ENCODE peak calls at places on chromosomes 6 and 20, in seven cellular contexts. I is AG09319; B is HCT116; O is Kasumi-1; X is NCI-H345; S is GM13976; F is activated gamma-delta T cell treated with anti-CD3 and anti-CD28 coated beads, Interleukin-2, amount 50 U/mL, for 16 hours. Y is an unnamed sample.
A peak's percentile ranks its signal among the peaks of the same experiment; 100 is the strongest.

GRCh38 chr6:124924333-124924759 is 37.9 kb upstream of the RNF217 start:
- DNase-seq in I (no peak), B (no peak), O (no peak), X (no peak), S (no peak), F (no peak), Y (no peak)

GRCh38 chr20:61297981-61298380 is 45.9 kb downstream of the CDH4 start:
- DNase-seq in I (no peak), B (no peak), O (no peak), X (no peak), S (no peak), F (no peak), Y (no peak)

GRCh38 chr6:169961772-169962561 is 210.5 kb downstream of the ERMARD start:
- DNase-seq in I (no peak), B (no peak), O (no peak), X (no peak), S (no peak), F (no peak), Y (peak; percentile 13)

GRCh38 chr6:75206338-75207210 is 721 bp upstream of the COL12A1 start:
- DNase-seq in I (no peak), B (no peak), O (no peak), X (no peak), S (peak; percentile 37), F (no peak), Y (peak; percentile 5)

GRCh38 chr6:24274441-24275083 is 83.3 kb downstream of the DCDC2 start:
- DNase-seq in I (no peak), B (no peak), O (peak; percentile 9), X (peak; percentile 10), S (no peak), F (no peak), Y (no peak)

GRCh38 chr6:117326396-117326795 is 61.0 kb downstream of the VGLL2 start:
- DNase-seq in I (no peak), B (no peak), O (no peak), X (no peak), S (no peak), F (no peak), Y (no peak)

GRCh38 chr6:135344526-135344925 is 153.0 kb downstream of the AHI1 start:
- DNase-seq in I (no peak), B (no peak), O (no peak), X (no peak), S (no peak), F (no peak), Y (no peak)

GRCh38 chr20:58483470-58483869 is 31.7 kb downstream of the APCDD1L start:
- DNase-seq in I (no peak), B (no peak), O (no peak), X (no peak), S (no peak), F (no peak), Y (no peak)

GRCh38 chr6:34600101-34600500 is 44.0 kb upstream of the SPDEF start:
- DNase-seq in I (no peak), B (no peak), O (no peak), X (no peak), S (no peak), F (no peak), Y (no peak)

GRCh38 chr6:148426317-148426977 is 83.8 kb downstream of the SASH1 start:
- DNase-seq in I (no peak), B (no peak), O (no peak), X (no peak), S (no peak), F (no peak), Y (no peak)

GRCh38 chr6:52186075-52186474 is at the start of gene IL17A:
- DNase-seq in I (no peak), B (no peak), O (no peak), X (no peak), S (no peak), F (no peak), Y (no peak)

GRCh38 chr6:92495246-92495645 is 924.1 kb downstream of the EPHA7 start:
- DNase-seq in I (no peak), B (no peak), O (no peak), X (no peak), S (no peak), F (no peak), Y (no peak)

GRCh38 chr20:23925789-23926525 is 46.4 kb upstream of the CST5 start:
- DNase-seq in I (no peak), B (no peak), O (no peak), X (no peak), S (no peak), F (no peak), Y (no peak)

GRCh38 chr6:4788482-4788881 is 12.3 kb downstream of the CDYL start:
- DNase-seq in I (no peak), B (no peak), O (no peak), X (no peak), S (no peak), F (no peak), Y (no peak)

GRCh38 chr6:122696079-122696478 is 83.4 kb upstream of the FABP7 start:
- DNase-seq in I (no peak), B (peak; percentile 77), O (no peak), X (no peak), S (no peak), F (no peak), Y (no peak)

GRCh38 chr6:72937160-72937559 is 288.1 kb downstream of the KHDC1L start:
- DNase-seq in I (no peak), B (no peak), O (no peak), X (no peak), S (no peak), F (no peak), Y (no peak)

GRCh38 chr6:83867527-83868161 is 8.2 kb downstream of the CYB5R4 start:
- DNase-seq in I (peak; percentile 88), B (peak; percentile 21), O (peak; percentile 6), X (no peak), S (no peak), F (no peak), Y (no peak)

GRCh38 chr6:116522896-116523295 is 11.5 kb downstream of the CALHM5 start:
- DNase-seq in I (no peak), B (no peak), O (no peak), X (no peak), S (no peak), F (no peak), Y (no peak)

GRCh38 chr20:31595654-31596411 is 9.3 kb upstream of the ID1 start:
- DNase-seq in I (peak; percentile 95), B (peak; percentile 57), O (no peak), X (no peak), S (no peak), F (no peak), Y (no peak)

GRCh38 chr6:39428152-39428551 is 105.7 kb upstream of the KCNK16 start:
- DNase-seq in I (no peak), B (no peak), O (no peak), X (no peak), S (no peak), F (no peak), Y (no peak)

GRCh38 chr6:11645016-11645415 is 107.5 kb downstream of the TMEM170B start:
- DNase-seq in I (no peak), B (no peak), O (no peak), X (no peak), S (no peak), F (no peak), Y (no peak)

GRCh38 chr20:54726687-54727086 is 251.3 kb downstream of the DOK5 start:
- DNase-seq in I (no peak), B (no peak), O (no peak), X (no peak), S (no peak), F (no peak), Y (no peak)

GRCh38 chr20:50037575-50037974 is 54.8 kb downstream of the SNAI1 start:
- DNase-seq in I (no peak), B (no peak), O (no peak), X (no peak), S (no peak), F (no peak), Y (no peak)

GRCh38 chr6:49513153-49513989 is 13.6 kb downstream of the GLYATL3 start:
- DNase-seq in I (no peak), B (no peak), O (no peak), X (no peak), S (no peak), F (no peak), Y (no peak)

GRCh38 chr6:2215342-2215741 is 30.1 kb downstream of the GMDS start:
- DNase-seq in I (no peak), B (no peak), O (no peak), X (no peak), S (no peak), F (no peak), Y (no peak)

GRCh38 chr6:152669894-152670293 is 27.8 kb upstream of the MYCT1 start:
- DNase-seq in I (peak; percentile 8), B (peak; percentile 33), O (peak; percentile 51), X (no peak), S (peak; percentile 16), F (no peak), Y (no peak)

GRCh38 chr6:5684320-5684719 is 322.4 kb downstream of the NRN1 start:
- DNase-seq in I (no peak), B (no peak), O (no peak), X (peak; percentile 10), S (no peak), F (no peak), Y (no peak)

GRCh38 chr6:144776031-144776819 is 491.1 kb downstream of the UTRN start:
- DNase-seq in I (no peak), B (no peak), O (no peak), X (no peak), S (no peak), F (no peak), Y (no peak)

GRCh38 chr20:44470327-44470726 is 5.3 kb upstream of the TTPAL start:
- DNase-seq in I (no peak), B (no peak), O (no peak), X (no peak), S (no peak), F (no peak), Y (no peak)

GRCh38 chr6:123316733-123317323 is 319.9 kb downstream of the TRDN start:
- DNase-seq in I (no peak), B (no peak), O (peak; percentile 8), X (peak; percentile 43), S (peak; percentile 1), F (no peak), Y (no peak)

GRCh38 chr6:148392611-148393160 is 50.0 kb downstream of the SASH1 start:
- DNase-seq in I (no peak), B (no peak), O (no peak), X (no peak), S (no peak), F (no peak), Y (no peak)

GRCh38 chr6:50840112-50840813 is 21.6 kb downstream of the TFAP2B start:
- DNase-seq in I (no peak), B (no peak), O (no peak), X (no peak), S (no peak), F (no peak), Y (no peak)

GRCh38 chr6:163860194-163861081 is 445.9 kb downstream of the QKI start:
- DNase-seq in I (peak; percentile 15), B (no peak), O (peak; percentile 78), X (no peak), S (no peak), F (no peak), Y (no peak)